ENCODE peak calls at places on chromosome 20, in five cellular contexts. S is neuronal stem cell, I is H1, O is mesenchymal stem cell, B is trophoblast cell. M is an unnamed sample.

GRCh38 chr20:23362392-23363256 is 642 bp downstream of the GZF1 start:
- DNase-seq in O (peak), B (peak), I (no peak), S (no peak), M (no peak)

GRCh38 chr20:59063358-59064213 is 21.0 kb upstream of the PRELID3B start:
- DNase-seq in O (peak), S (peak), B (peak), I (no peak), M (no peak)

GRCh38 chr20:58669287-58670006 is 18.4 kb downstream of the STX16 start:
- DNase-seq in I (peak), O (no peak), S (no peak), B (no peak), M (peak)

GRCh38 chr20:610130-611046 is at the start of gene TCF15:
- DNase-seq in O (no peak), S (peak), B (no peak), I (peak), M (peak)

GRCh38 chr20:5974531-5974930 is 24.1 kb downstream of the MCM8 start:
- DNase-seq in B (no peak), S (no peak), O (no peak), I (no peak), M (no peak)

GRCh38 chr20:17795449-17796095 is 95.8 kb downstream of the BANF2 start:
- DNase-seq in B (no peak), I (no peak), S (no peak), O (no peak), M (no peak)

GRCh38 chr20:23180451-23180921 is 94.4 kb upstream of the CD93 start:
- DNase-seq in S (no peak), B (peak), O (peak), I (no peak), M (no peak)

GRCh38 chr20:18588554-18589043 is 745 bp downstream of the DTD1 start:
- DNase-seq in S (no peak), O (no peak), I (peak), B (no peak), M (peak)

GRCh38 chr20:36613974-36614373 is 8.4 kb downstream of the RAB5IF start:
- DNase-seq in S (no peak), O (no peak), I (no peak), B (no peak), M (no peak)

GRCh38 chr20:9939231-9939630 is 95.6 kb upstream of the ANKEF1 start:
- DNase-seq in I (no peak), O (no peak), S (no peak), B (no peak), M (no peak)
- H2BK12ac ChIP-seq in I (no peak), O (no peak), S (no peak), B (no peak), M (no peak)

GRCh38 chr20:16472045-16472872 is 101.0 kb downstream of the KIF16B start:
- DNase-seq in O (peak), I (no peak), S (no peak), B (peak), M (no peak)

GRCh38 chr20:16477632-16478031 is 95.6 kb downstream of the KIF16B start:
- DNase-seq in B (peak), S (no peak), O (peak), I (no peak), M (no peak)

GRCh38 chr20:16476032-16476431 is 97.2 kb downstream of the KIF16B start:
- DNase-seq in O (peak), S (peak), I (no peak), B (peak), M (no peak)

GRCh38 chr20:16475225-16475624 is 98.0 kb downstream of the KIF16B start:
- DNase-seq in S (no peak), O (peak), B (peak), I (no peak), M (no peak)

DNA sequence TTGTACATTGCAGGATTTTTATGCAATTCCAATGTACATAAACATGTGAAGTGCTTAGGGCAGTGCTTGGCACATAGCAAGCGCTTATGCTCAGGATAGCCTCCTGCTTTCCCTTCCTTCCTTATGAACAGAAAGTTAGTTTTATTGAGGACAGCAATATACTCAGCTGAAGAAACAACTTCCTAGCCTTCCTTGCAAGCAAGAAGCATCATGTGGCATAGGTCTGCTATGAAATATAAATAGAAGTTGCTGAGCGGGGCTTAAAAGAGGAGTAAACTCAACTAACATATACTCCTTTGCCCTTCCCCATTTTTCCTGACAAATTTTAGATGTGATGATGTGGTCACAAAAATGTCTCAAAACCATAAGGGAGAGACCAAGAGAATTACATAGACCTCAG is 98.9 kb downstream of the KIF16B start:
- DNase-seq in B (no peak), S (no peak), I (no peak), O (no peak), M (no peak)
- H3K18ac ChIP-seq in B (no peak), S (no peak), I (no peak), O (no peak), M (no peak)

GRCh38 chr20:41998539-41999341 is 380.6 kb upstream of the CHD6 start:
- DNase-seq in O (no peak), I (no peak), B (no peak), S (no peak), M (no peak)
- H2BK12ac ChIP-seq in O (no peak), I (no peak), B (no peak), S (peak), M (no peak)

DNA sequence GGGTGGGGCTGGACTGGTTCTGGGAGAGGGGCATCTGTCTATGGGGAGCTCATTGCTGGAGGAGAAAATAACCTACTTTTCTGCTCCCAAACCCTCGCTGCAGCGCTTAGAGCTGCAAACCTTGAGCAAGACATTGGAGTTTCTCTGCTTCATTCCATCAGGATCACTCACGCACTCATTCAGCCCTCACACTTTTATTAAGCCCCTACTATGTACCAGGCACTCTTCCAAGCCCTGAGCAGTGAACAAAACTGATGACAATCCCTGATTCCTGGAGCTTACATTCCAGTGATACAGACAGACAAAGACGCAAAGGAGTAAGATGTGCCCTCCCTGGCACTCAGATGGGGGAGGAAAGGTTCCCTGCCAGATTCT is 113.7 kb downstream of the TOX2 start:
- DNase-seq in S (no peak), I (no peak), O (no peak), B (no peak), M (no peak)
- H3K18ac ChIP-seq in S (no peak), I (no peak), O (no peak), B (no peak), M (no peak)

GRCh38 chr20:3510110-3510509 is 39.3 kb downstream of the ATRN start:
- DNase-seq in B (no peak), O (no peak), S (no peak), I (no peak), M (no peak)

GRCh38 chr20:3515379-3516175 is 44.8 kb downstream of the ATRN start:
- DNase-seq in O (no peak), I (no peak), S (no peak), B (peak), M (no peak)

GRCh38 chr20:3509064-3509463 is 38.2 kb downstream of the ATRN start:
- DNase-seq in I (no peak), B (no peak), S (no peak), O (no peak), M (no peak)

GRCh38 chr20:3514012-3514642 is 43.3 kb downstream of the ATRN start:
- DNase-seq in S (no peak), O (no peak), I (no peak), B (no peak), M (no peak)
- H2BK12ac ChIP-seq in S (no peak), O (no peak), I (no peak), B (no peak), M (no peak)

GRCh38 chr20:19930461-19930860 is 86.7 kb upstream of the NAA20 start:
- DNase-seq in O (no peak), S (no peak), B (no peak), I (no peak), M (no peak)
- H3K18ac ChIP-seq in O (no peak), S (peak), B (peak), I (no peak), M (no peak)

GRCh38 chr20:46336735-46337134 is 28.4 kb upstream of the CDH22 start:
- DNase-seq in O (no peak), B (no peak), I (no peak), S (no peak), M (no peak)
- H2BK12ac ChIP-seq in O (no peak), B (no peak), I (no peak), S (no peak), M (no peak)

GRCh38 chr20:62475819-62476073 is at the start of gene GATA5:
- DNase-seq in B (no peak), S (no peak), I (peak), O (no peak), M (no peak)

GRCh38 chr20:62474585-62475026 is 1.2 kb downstream of the GATA5 start:
- DNase-seq in S (no peak), O (no peak), I (no peak), B (no peak), M (no peak)

GRCh38 chr20:62475027-62475818 is 572 bp downstream of the GATA5 start:
- DNase-seq in S (no peak), I (peak), B (no peak), O (no peak), M (no peak)

GRCh38 chr20:62477669-62478450 is 2.1 kb upstream of the GATA5 start:
- DNase-seq in B (no peak), O (no peak), S (no peak), I (peak), M (no peak)

GRCh38 chr20:62476074-62476838 is 461 bp upstream of the GATA5 start:
- DNase-seq in O (no peak), I (peak), S (no peak), B (no peak), M (peak)
- H3K18ac ChIP-seq in O (no peak), I (peak), S (peak), B (no peak), M (no peak)

DNA sequence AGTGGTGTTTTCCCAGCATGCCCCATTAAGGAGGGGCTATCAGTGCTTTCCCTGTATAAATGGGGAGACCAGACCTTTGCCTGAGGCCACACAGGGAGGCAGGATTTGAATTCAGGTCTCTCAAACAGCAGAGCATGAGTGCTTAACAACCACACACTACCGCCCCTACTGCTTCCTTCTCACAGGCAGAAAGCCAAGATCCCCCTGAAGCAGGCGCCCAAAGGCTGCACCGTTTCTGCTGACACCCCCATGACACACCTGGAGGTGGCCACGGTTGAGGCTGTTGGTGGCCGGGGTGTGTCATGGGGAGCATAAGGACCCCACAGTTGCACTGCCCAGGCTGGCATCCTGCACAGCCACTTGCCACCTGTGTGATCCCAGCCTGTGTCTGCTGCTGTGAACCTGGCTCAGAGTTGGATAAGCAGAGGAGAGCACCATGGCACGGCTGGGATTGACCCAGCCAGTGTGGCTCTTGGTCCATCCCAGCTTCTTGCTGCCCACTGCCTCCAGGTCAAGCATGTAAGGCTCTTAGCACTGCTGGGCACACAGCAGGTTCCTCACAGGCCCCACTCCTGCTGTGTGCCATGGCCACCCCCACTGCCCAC is 28.3 kb downstream of the PCK1 start:
- DNase-seq in B (no peak), S (no peak), O (no peak), I (no peak), M (no peak)
- H2BK12ac ChIP-seq in B (no peak), S (peak), O (no peak), I (peak), M (no peak)

M was measured in H9.